ENCODE peak calls at places on chromosomes 7 and 10, in four cellular contexts. M, R, Y and I are unnamed samples.

GRCh38 chr10:46559231-46559671 is 2.8 kb upstream of the GPRIN2 start:
- DNase-seq in M (no peak), R (no peak), Y (no peak), I (no peak)

GRCh38 chr7:121032645-121033460 is 44.3 kb downstream of the CPED1 start:
- DNase-seq in R (peak; percentile 22), Y (no peak), M (peak; percentile 21), I (no peak)

GRCh38 chr10:43862756-43863155 is 214.1 kb upstream of the ZNF32 start:
- DNase-seq in M (peak; percentile 11), Y (no peak), R (no peak), I (no peak)

GRCh38 chr10:20598590-20598989 is 298.5 kb downstream of the NEBL start:
- DNase-seq in Y (peak; percentile 43), M (no peak), R (peak; percentile 92), I (peak; percentile 96)

GRCh38 chr10:119688033-119688508 is 36.9 kb downstream of the BAG3 start:
- DNase-seq in R (no peak), Y (no peak), M (no peak), I (no peak)

GRCh38 chr10:117476716-117477115 is 65.8 kb upstream of the EMX2 start:
- DNase-seq in M (no peak), R (no peak), Y (no peak), I (no peak)

GRCh38 chr7:131011437-131011752 is 277.4 kb upstream of the KLF14 start:
- DNase-seq in Y (no peak), M (no peak), R (no peak), I (no peak)

GRCh38 chr10:25933653-25934608 is at the start of gene MYO3A:
- DNase-seq in Y (no peak), M (no peak), R (no peak), I (no peak)

GRCh38 chr7:52876402-52876801 is 159.0 kb upstream of the POM121L12 start:
- DNase-seq in R (no peak), Y (no peak), M (no peak), I (no peak)

GRCh38 chr10:91745086-91745831 is 53.0 kb upstream of the TNKS2 start:
- DNase-seq in M (no peak), R (peak; percentile 23), Y (peak; percentile 72), I (peak; percentile 9)

GRCh38 chr7:29894238-29894637 is 87.9 kb downstream of the WIPF3 start:
- DNase-seq in Y (no peak), M (no peak), R (no peak), I (no peak)

GRCh38 chr10:107417446-107417845 is 252.9 kb upstream of the SORCS1 start:
- DNase-seq in R (no peak), Y (no peak), M (no peak), I (no peak)

GRCh38 chr10:74202356-74202755 is 51.3 kb downstream of the ADK start:
- DNase-seq in R (peak; percentile 48), Y (no peak), M (no peak), I (no peak)

GRCh38 chr7:10888861-10889260 is 84.8 kb upstream of the PHF14 start:
- DNase-seq in M (no peak), Y (no peak), R (no peak), I (no peak)

GRCh38 chr7:69115788-69116187 is 482.5 kb upstream of the AUTS2 start:
- DNase-seq in Y (no peak), M (no peak), R (no peak), I (peak; percentile 65)

GRCh38 chr10:82411416-82411815 is 536.4 kb downstream of the NRG3 start:
- DNase-seq in R (no peak), Y (peak; percentile 60), M (no peak), I (peak; percentile 6)

GRCh38 chr7:114100810-114101209 is 182.0 kb upstream of the PPP1R3A start:
- DNase-seq in Y (no peak), R (no peak), M (no peak), I (no peak)

GRCh38 chr10:104488046-104488832 is 134.6 kb downstream of the CFAP58 start:
- DNase-seq in R (no peak), M (no peak), Y (no peak), I (no peak)

GRCh38 chr7:149790146-149790548 is 16.8 kb upstream of the ZNF467 start:
- DNase-seq in Y (peak; percentile 23), R (no peak), M (peak; percentile 41), I (no peak)

GRCh38 chr10:119396008-119396708 is 146.4 kb downstream of the RGS10 start:
- DNase-seq in R (no peak), Y (no peak), M (no peak), I (no peak)

GRCh38 chr10:69896601-69897000 is 94.9 kb downstream of the COL13A1 start:
- DNase-seq in R (no peak), Y (no peak), M (no peak), I (no peak)

GRCh38 chr10:80400136-80400804 is 8.1 kb upstream of the PRXL2A start:
- DNase-seq in Y (no peak), M (no peak), R (no peak), I (no peak)

GRCh38 chr10:102660891-102661613 is 16.8 kb downstream of the TRIM8 start:
- DNase-seq in R (peak; percentile 84), M (no peak), Y (no peak), I (peak; percentile 31)

GRCh38 chr7:84263106-84263505 is 68.5 kb upstream of the SEMA3A start:
- DNase-seq in Y (no peak), M (no peak), R (no peak), I (peak; percentile 66)

GRCh38 chr10:19638173-19638872 is 177.9 kb upstream of the PLXDC2 start:
- DNase-seq in R (peak; percentile 98), Y (peak; percentile 37), M (no peak), I (peak; percentile 93)

GRCh38 chr7:372546-372938 is 82.6 kb downstream of the FOXL3 start:
- DNase-seq in Y (no peak), R (no peak), M (no peak), I (no peak)

GRCh38 chr10:37488792-37489657 is 363.6 kb downstream of the ANKRD30A start:
- DNase-seq in R (no peak), Y (peak; percentile 98), M (no peak), I (no peak)

GRCh38 chr10:132249824-132250375 is 57.9 kb downstream of the STK32C start:
- DNase-seq in R (no peak), Y (no peak), M (no peak), I (no peak)

GRCh38 chr7:132249591-132249971 is 326.7 kb downstream of the PLXNA4 start:
- DNase-seq in R (no peak), M (no peak), Y (peak; percentile 59), I (no peak)

DNA sequence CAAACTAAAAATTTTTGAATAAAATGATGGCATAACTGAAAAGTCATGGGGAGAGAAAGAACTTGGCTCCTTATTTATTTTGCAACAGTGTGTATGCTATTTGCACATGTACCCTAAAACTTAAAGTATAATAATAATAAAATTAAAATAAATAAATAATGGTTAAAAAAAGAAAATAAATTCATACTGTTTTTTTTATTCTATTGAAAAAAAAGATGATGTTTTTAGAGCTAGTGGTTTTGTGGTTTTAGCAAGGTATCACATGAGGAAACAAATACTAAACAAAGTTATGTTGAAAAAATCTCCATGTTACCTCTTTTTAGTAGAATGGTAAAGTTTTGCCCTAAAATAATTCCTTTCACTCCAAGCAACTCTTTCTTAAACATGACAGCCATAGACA is 26.2 kb downstream of the TMEM168 start:
- DNase-seq in Y (no peak), R (no peak), M (no peak), I (no peak)
- H3K4me3 ChIP-seq in Y (no peak overlapping the region), R (no peak overlapping the region), M (no peak overlapping the region), I (no peak overlapping the region)

GRCh38 chr10:11869743-11870460 is 46.7 kb downstream of the PROSER2 start:
- DNase-seq in Y (no peak), M (no peak), R (peak; percentile 24), I (peak; percentile 30)

GRCh38 chr10:11869211-11869610 is 46.1 kb downstream of the PROSER2 start:
- DNase-seq in R (no peak), M (no peak), Y (no peak), I (no peak)

GRCh38 chr10:11870900-11871407 is 47.8 kb downstream of the PROSER2 start:
- DNase-seq in Y (no peak), M (no peak), R (no peak), I (no peak)

GRCh38 chr10:11870461-11870780 is 47.3 kb downstream of the PROSER2 start:
- DNase-seq in R (no peak), Y (no peak), M (no peak), I (no peak)

GRCh38 chr10:11871470-11871869 is 48.3 kb downstream of the PROSER2 start:
- DNase-seq in M (peak; percentile 73), R (no peak), Y (no peak), I (peak; percentile 31)
- H3K4me3 ChIP-seq in M (peak overlapping the region; percentile 11), R (no peak overlapping the region), Y (no peak overlapping the region), I (no peak overlapping the region)

GRCh38 chr10:17028843-17029580 is 100.6 kb downstream of the CUBN start:
- DNase-seq in R (no peak), Y (no peak), M (no peak), I (no peak)

GRCh38 chr10:17033529-17034250 is 95.9 kb downstream of the CUBN start:
- DNase-seq in M (no peak), Y (no peak), R (peak; percentile 59), I (no peak)

GRCh38 chr10:17026686-17027485 is 102.7 kb downstream of the CUBN start:
- DNase-seq in Y (no peak), R (peak; percentile 53), M (peak; percentile 57), I (no peak)

GRCh38 chr10:17031656-17032630 is 97.7 kb downstream of the CUBN start:
- DNase-seq in R (no peak), M (no peak), Y (no peak), I (no peak)

DNA sequence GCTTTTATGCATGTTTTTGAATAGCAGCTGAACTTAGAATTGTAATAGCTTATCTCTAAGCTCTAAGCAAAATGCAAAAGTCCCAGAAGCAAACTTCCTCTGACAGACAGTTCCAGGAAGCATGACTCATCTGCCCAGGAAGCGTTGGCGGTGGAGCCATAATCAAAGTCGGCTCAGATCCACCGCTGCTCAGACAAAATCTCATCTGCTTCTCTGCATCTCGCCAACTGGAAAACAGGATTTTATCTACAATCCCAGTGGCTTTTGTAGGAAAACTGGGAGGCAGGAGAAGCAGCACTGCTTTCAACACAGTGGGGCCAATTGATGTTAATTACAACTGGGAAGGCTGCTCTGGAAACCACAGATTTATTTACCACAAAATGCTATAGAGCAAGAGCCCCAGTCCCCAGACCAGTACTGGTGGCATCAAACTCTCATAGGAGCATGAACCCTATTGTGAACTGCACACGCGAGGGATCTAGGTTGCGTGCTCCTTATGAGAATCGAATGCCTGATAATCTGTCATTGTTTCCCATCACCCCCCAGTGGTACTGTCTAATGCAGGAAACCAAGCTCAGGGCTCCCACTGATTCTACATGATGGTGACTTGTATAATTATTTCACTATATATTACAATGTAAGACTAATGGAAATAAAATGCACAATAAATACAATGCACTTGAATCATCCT is 99.9 kb downstream of the CUBN start:
- DNase-seq in R (peak; percentile 78), Y (peak; percentile 13), M (peak; percentile 96), I (peak; percentile 86)
- H3K4me3 ChIP-seq in R (peak overlapping the region; percentile 18), Y (no peak overlapping the region), M (peak overlapping the region; percentile 34), I (peak overlapping the region; percentile 34)

DNA sequence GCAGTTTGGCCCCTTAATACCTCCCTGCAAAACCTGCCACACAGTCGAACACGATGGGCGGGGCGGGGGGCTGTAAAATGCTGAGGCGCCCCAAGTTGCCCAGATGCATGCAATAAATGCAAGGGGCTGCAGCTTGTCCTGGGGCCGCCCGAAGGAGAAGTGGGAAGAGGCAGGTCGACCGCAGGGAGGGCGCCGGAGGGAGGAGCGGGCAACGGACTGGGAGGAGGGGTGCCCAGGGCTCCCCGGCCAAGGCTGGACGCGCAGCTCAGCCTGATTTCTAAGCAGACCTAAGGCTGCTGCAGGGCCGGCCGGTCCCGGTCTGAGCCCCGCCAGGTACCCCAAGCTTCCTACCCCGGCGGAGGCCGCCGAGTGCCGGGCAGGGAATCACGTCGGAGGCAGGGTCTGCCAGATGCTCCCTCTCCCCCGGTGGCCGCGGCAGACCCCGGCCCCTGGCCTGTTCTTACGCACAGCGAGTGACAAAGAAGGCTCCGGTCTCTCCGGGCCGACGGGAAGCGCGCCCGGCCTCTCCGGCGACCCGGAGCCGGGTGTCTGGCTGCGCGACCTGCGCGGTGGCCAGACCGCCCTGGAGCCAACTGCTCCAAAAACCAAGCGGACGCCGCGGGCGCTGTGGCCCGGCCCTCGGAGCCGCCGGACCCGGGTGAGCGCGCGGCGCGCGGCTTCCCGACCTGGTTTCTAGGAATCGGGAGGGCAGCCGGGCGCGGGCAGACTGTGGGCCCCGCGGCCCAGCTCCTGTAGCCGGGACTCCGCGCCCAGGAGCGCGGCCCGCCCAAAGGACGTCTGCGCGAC is 740 bp upstream of the EBF3 start:
- DNase-seq in R (no peak), M (no peak), Y (no peak), I (no peak)
- H3K4me3 ChIP-seq in R (no peak overlapping the region), M (no peak overlapping the region), Y (peak overlapping the region; percentile 53), I (no peak overlapping the region)